ENCODE peak calls at places on chromosomes 5 and 9, in seven cellular contexts. F is fibroblast of lung, Q is upper lobe of left lung, P is ovary, S is GM06990, A is tibial nerve, M is H1. W is an unnamed sample.

GRCh38 chr9:131580358-131580757 is 35.0 kb downstream of the PRRT1B start:
- DNase-seq in F (no peak), Q (no peak), P (no peak), S (no peak), A (no peak), M (no peak), W (no peak)

GRCh38 chr5:176775409-176775808 is 35.0 kb upstream of the UNC5A start:
- DNase-seq in F (no peak), Q (no peak), P (no peak), S (no peak), A (no peak), M (no peak), W (no peak)

GRCh38 chr5:134606726-134607125 is 25.9 kb downstream of the SAR1B start:
- DNase-seq in F (no peak), Q (no peak), P (no peak), S (no peak), A (no peak), M (no peak), W (no peak)

GRCh38 chr9:95966303-95966702 is 90.8 kb downstream of the ERCC6L2 start:
- DNase-seq in F (peak; percentile 42), Q (no peak), P (no peak), S (no peak), A (no peak), M (no peak), W (no peak)

GRCh38 chr5:157747766-157748700 is 4.5 kb downstream of the LSM11 start:
- DNase-seq in F (no peak), Q (no peak), P (no peak), S (no peak), A (no peak), M (no peak), W (no peak)

GRCh38 chr9:83013867-83014605 is 48.9 kb downstream of the RASEF start:
- DNase-seq in F (peak; percentile 70), Q (no peak), P (no peak), S (no peak), A (no peak), M (no peak), W (no peak)

GRCh38 chr9:123493627-123494026 is 137.6 kb downstream of the CRB2 start:
- DNase-seq in F (no peak), Q (no peak), P (no peak), S (no peak), A (no peak), M (no peak), W (no peak)

GRCh38 chr5:165502893-165503696 is 1997.7 kb downstream of the MAT2B start:
- DNase-seq in F (peak; percentile 26), Q (no peak), P (no peak), S (no peak), A (no peak), M (no peak), W (no peak)

DNA sequence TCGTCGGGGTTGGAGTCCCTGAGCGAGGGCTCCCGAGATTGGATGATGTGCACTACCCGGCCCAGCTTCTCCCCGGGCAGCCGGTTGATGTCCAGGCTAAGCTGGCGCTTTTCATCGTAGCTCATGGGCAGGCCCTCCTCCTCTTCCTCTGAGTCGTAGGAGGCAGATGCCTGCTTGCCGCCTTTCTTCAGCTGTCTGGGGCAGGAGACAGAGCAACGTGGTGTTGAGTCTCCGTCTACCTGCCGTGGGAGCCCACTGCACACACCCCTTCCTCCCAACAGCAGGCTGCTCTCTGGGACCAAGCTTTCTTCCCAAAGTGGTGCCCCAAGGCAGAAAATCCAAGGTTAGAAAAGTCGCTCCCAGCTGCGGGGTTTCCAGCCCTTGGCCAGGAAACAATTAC is 10.8 kb downstream of the BRD3OS start:
- DNase-seq in F (no peak), Q (no peak), P (no peak), S (no peak), A (no peak), M (no peak), W (no peak)
- TF ChIP-seq CTCF in F (no peak), Q (no peak), P (no peak), S (no peak), A (no peak), M (no peak), W (no peak)

GRCh38 chr5:17256171-17256570 is 38.7 kb downstream of the BASP1 start:
- DNase-seq in F (peak; percentile 64), Q (no peak), P (no peak), S (no peak), A (no peak), M (no peak), W (no peak)

GRCh38 chr5:17258429-17258828 is 41.0 kb downstream of the BASP1 start:
- DNase-seq in F (peak; percentile 38), Q (no peak), P (no peak), S (no peak), A (no peak), M (no peak), W (no peak)

GRCh38 chr5:17257705-17258273 is 40.4 kb downstream of the BASP1 start:
- DNase-seq in F (no peak), Q (no peak), P (no peak), S (peak; percentile 62), A (no peak), M (no peak), W (no peak)

GRCh38 chr5:17256839-17257238 is 39.4 kb downstream of the BASP1 start:
- DNase-seq in F (no peak), Q (no peak), P (no peak), S (no peak), A (no peak), M (no peak), W (no peak)

GRCh38 chr5:17255471-17256016 is 38.1 kb downstream of the BASP1 start:
- DNase-seq in F (peak; percentile 66), Q (peak; percentile 67), P (no peak), S (peak; percentile 62), A (no peak), M (no peak), W (no peak)
- H3K36me3 ChIP-seq in F (peaks cover 2% of the 10 kb centered on the region), Q (no peaks in the 10 kb centered on the region), P (no peaks in the 10 kb centered on the region), S (no peaks in the 10 kb centered on the region), A (no peaks in the 10 kb centered on the region), M (no peaks in the 10 kb centered on the region), W (no peaks in the 10 kb centered on the region)

DNA sequence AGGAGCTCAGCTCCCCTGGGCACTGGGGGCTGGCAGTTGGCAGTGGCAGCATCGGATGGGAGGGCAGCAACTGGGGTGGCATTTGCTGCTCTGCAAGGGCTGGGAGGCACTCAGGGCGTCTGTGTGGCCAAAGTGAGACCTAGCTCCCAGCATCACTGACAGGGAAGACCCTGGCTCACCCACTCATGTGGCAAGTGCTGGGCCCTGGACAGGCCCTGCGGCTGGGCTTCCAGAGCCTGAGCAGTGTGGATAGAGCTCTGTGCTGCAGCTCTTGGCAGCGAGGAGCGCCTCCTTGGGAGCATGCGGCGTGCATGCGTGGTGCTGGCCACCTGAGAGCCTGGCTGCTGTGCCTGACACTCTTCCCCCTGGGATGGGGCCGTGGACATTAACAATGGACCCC is 10.2 kb downstream of the CEP72 start:
- DNase-seq in F (no peak), Q (no peak), P (peak; percentile 11), S (no peak), A (no peak), M (no peak), W (no peak)
- TF ChIP-seq CTCF in F (no peak), Q (no peak), P (no peak), S (no peak), A (no peak), M (peak; percentile 30), W (no peak)

GRCh38 chr5:13572188-13572587 is 372.3 kb downstream of the DNAH5 start:
- DNase-seq in F (no peak), Q (no peak), P (no peak), S (no peak), A (no peak), M (no peak), W (no peak)

GRCh38 chr5:13569088-13569715 is 375.3 kb downstream of the DNAH5 start:
- DNase-seq in F (no peak), Q (no peak), P (no peak), S (no peak), A (no peak), M (no peak), W (no peak)

GRCh38 chr5:13580058-13580457 is 364.4 kb downstream of the DNAH5 start:
- DNase-seq in F (no peak), Q (no peak), P (no peak), S (no peak), A (no peak), M (no peak), W (no peak)

GRCh38 chr5:13574634-13575033 is 369.9 kb downstream of the DNAH5 start:
- DNase-seq in F (no peak), Q (no peak), P (no peak), S (no peak), A (no peak), M (no peak), W (no peak)
- H3K36me3 ChIP-seq in F (no peaks in the 10 kb centered on the region), Q (no peaks in the 10 kb centered on the region), P (no peaks in the 10 kb centered on the region), S (no peaks in the 10 kb centered on the region), A (no peaks in the 10 kb centered on the region), M (no peaks in the 10 kb centered on the region), W (no peaks in the 10 kb centered on the region)

GRCh38 chr9:130442746-130443455 is 1.9 kb upstream of the ASS1 start:
- DNase-seq in F (no peak), Q (no peak), P (no peak), S (no peak), A (no peak), M (no peak), W (no peak)

GRCh38 chr9:130444565-130445221 is at the start of gene ASS1:
- DNase-seq in F (peak; percentile 17), Q (peak; percentile 89), P (peak; percentile 75), S (no peak), A (peak; percentile 21), M (no peak), W (peak; percentile 86)

GRCh38 chr9:130445268-130445983 is 665 bp downstream of the ASS1 start:
- DNase-seq in F (peak; percentile 66), Q (peak; percentile 82), P (peak; percentile 66), S (no peak), A (no peak), M (no peak), W (peak; percentile 77)

GRCh38 chr9:130443456-130443801 is 1.3 kb upstream of the ASS1 start:
- DNase-seq in F (no peak), Q (no peak), P (no peak), S (no peak), A (no peak), M (no peak), W (no peak)

DNA sequence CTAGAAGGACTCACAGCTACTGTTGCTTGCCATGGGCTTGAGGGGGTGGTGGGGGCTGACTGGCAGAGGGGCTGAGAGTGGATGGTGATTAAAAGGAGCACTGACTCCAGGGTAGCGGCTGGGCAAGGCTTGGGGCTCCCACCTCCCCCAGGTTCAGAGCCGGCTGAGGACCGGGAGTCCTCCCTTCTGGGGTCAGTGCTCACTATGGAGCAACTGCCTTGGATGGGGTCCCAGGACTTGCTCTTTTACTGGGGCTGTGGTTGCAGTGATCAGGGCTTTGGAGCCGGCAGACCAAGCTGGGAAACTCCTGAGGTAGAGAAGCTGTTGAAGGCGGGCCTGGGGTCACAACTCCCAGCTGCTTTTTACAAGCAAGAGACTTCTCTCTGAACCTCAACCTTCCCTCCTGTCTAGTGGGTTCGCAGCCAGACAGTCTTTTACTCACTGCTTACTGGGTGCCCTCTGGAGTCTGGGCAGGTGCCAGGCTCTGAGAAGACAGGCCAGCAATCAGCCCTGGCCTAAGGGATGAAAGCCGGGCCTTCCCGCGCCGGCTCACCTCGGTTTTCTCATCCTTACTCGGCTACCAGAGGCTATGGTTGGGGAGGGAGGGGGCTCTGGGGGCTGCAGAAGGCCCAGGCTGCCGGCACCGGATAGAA is 795 bp upstream of the ASS1 start:
- DNase-seq in F (peak; percentile 20), Q (no peak), P (peak; percentile 60), S (no peak), A (peak; percentile 28), M (no peak), W (no peak)
- TF ChIP-seq CTCF in F (no peak), Q (no peak), P (no peak), S (no peak), A (no peak), M (no peak), W (no peak)

W was measured in heart left ventricle.